ENCODE peak calls at places on chromosomes 3 and 15, in seven cellular contexts. One of them, this sample, is unnamed.

GRCh38 chr3:39971450-39972081 is 162.2 kb downstream of the MYRIP start:
- DNase-seq in GM12878: no peak
- DNase-seq in HepG2: no peak
- DNase-seq in NB4: no peak
- DNase-seq in A549: no peak
- DNase-seq in WTC11: no peak
- DNase-seq in SK-N-SH: no peak
- DNase-seq in this sample: no peak

GRCh38 chr3:195241592-195242355 is 29.2 kb downstream of the XXYLT1 start:
- DNase-seq in SK-N-SH: no peak
- DNase-seq in HepG2: no peak
- DNase-seq in WTC11: no peak
- DNase-seq in GM12878: no peak
- DNase-seq in NB4: no peak
- DNase-seq in A549: no peak
- DNase-seq in this sample: no peak

GRCh38 chr3:16270855-16271254 is 5.8 kb downstream of the OXNAD1 start:
- DNase-seq in HepG2: no peak
- DNase-seq in A549: no peak
- DNase-seq in WTC11: no peak
- DNase-seq in GM12878: no peak
- DNase-seq in NB4: no peak
- DNase-seq in SK-N-SH: no peak
- DNase-seq in this sample: no peak

GRCh38 chr15:33553157-33553556 is 242.4 kb downstream of the RYR3 start:
- DNase-seq in NB4: no peak
- DNase-seq in SK-N-SH: no peak
- DNase-seq in WTC11: no peak
- DNase-seq in A549: no peak
- DNase-seq in HepG2: no peak
- DNase-seq in GM12878: no peak
- DNase-seq in this sample: no peak

GRCh38 chr15:96564546-96564945 is 234.0 kb downstream of the NR2F2 start:
- DNase-seq in GM12878: no peak
- DNase-seq in NB4: no peak
- DNase-seq in SK-N-SH: no peak
- DNase-seq in WTC11: no peak
- DNase-seq in HepG2: no peak
- DNase-seq in A549: no peak
- DNase-seq in this sample: no peak

GRCh38 chr15:55627730-55628368 is 39.7 kb upstream of the PYGO1 start:
- DNase-seq in A549: peak; percentile 89
- DNase-seq in HepG2: peak; percentile 18
- DNase-seq in GM12878: no peak
- DNase-seq in NB4: peak; percentile 58
- DNase-seq in WTC11: peak; percentile 25
- DNase-seq in SK-N-SH: no peak
- DNase-seq in this sample: no peak

GRCh38 chr15:41231536-41231935 is 468 bp downstream of the CHP1 start:
- DNase-seq in HepG2: no peak
- DNase-seq in SK-N-SH: no peak
- DNase-seq in WTC11: no peak
- DNase-seq in A549: no peak
- DNase-seq in NB4: no peak
- DNase-seq in GM12878: no peak
- DNase-seq in this sample: no peak

GRCh38 chr3:101940521-101940992 is 91.2 kb downstream of the NFKBIZ start:
- DNase-seq in A549: no peak
- DNase-seq in HepG2: no peak
- DNase-seq in WTC11: no peak
- DNase-seq in SK-N-SH: peak; percentile 64
- DNase-seq in NB4: peak; percentile 79
- DNase-seq in GM12878: no peak
- DNase-seq in this sample: no peak

GRCh38 chr3:25542571-25543039 is 114.5 kb downstream of the RARB start:
- DNase-seq in A549: no peak
- DNase-seq in NB4: no peak
- DNase-seq in HepG2: no peak
- DNase-seq in WTC11: no peak
- DNase-seq in SK-N-SH: no peak
- DNase-seq in GM12878: no peak
- DNase-seq in this sample: no peak

GRCh38 chr15:64749999-64750657 is 25.3 kb downstream of the RBPMS2 start:
- DNase-seq in NB4: no peak
- DNase-seq in A549: peak; percentile 38
- DNase-seq in WTC11: peak; percentile 66
- DNase-seq in SK-N-SH: peak; percentile 70
- DNase-seq in HepG2: no peak
- DNase-seq in GM12878: no peak
- DNase-seq in this sample: peak; percentile 47

GRCh38 chr15:91100561-91101355 is 701 bp downstream of the SV2B start:
- DNase-seq in A549: no peak
- DNase-seq in NB4: peak; percentile 27
- DNase-seq in HepG2: no peak
- DNase-seq in SK-N-SH: peak; percentile 37
- DNase-seq in GM12878: no peak
- DNase-seq in WTC11: no peak
- DNase-seq in this sample: peak; percentile 50

GRCh38 chr3:156676467-156677119 is 2.2 kb downstream of the TIPARP start:
- DNase-seq in SK-N-SH: no peak
- DNase-seq in WTC11: no peak
- DNase-seq in GM12878: no peak
- DNase-seq in NB4: peak; percentile 32
- DNase-seq in A549: peak; percentile 15
- DNase-seq in HepG2: no peak
- DNase-seq in this sample: no peak

GRCh38 chr3:87002346-87002745 is 11.4 kb upstream of the VGLL3 start:
- DNase-seq in A549: no peak
- DNase-seq in GM12878: no peak
- DNase-seq in SK-N-SH: no peak
- DNase-seq in WTC11: no peak
- DNase-seq in HepG2: no peak
- DNase-seq in NB4: no peak
- DNase-seq in this sample: no peak

GRCh38 chr3:175983369-175983768 is 1124.2 kb downstream of the NAALADL2 start:
- DNase-seq in HepG2: no peak
- DNase-seq in GM12878: no peak
- DNase-seq in WTC11: no peak
- DNase-seq in SK-N-SH: no peak
- DNase-seq in NB4: no peak
- DNase-seq in A549: no peak
- DNase-seq in this sample: no peak

GRCh38 chr15:50820808-50821382 is 55.4 kb upstream of the SPPL2A start:
- DNase-seq in WTC11: no peak
- DNase-seq in NB4: no peak
- DNase-seq in A549: no peak
- DNase-seq in HepG2: no peak
- DNase-seq in SK-N-SH: no peak
- DNase-seq in GM12878: no peak
- DNase-seq in this sample: no peak

DNA sequence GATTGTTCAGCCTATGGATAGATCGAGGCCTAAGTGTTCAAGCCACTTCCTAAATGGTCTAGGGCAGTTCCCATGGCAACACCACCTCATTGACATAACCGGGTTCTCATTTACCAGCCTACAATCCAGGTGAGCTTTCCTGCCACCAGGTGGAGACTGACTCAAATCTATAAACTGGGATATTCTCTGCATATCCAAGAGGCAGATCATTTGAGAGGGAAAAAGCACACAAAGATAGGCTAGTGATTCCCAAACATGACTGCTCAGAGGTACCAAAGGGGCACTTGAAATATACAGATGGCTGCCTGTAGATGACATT is 141.3 kb upstream of the PROK2 start:
- DNase-seq in A549: peak; percentile 17
- DNase-seq in SK-N-SH: peak; percentile 45
- DNase-seq in GM12878: no peak
- DNase-seq in WTC11: peak; percentile 70
- DNase-seq in HepG2: peak; percentile 39
- DNase-seq in NB4: no peak
- DNase-seq in this sample: peak; percentile 43
- TF ChIP-seq MAX in A549: no peak
- TF ChIP-seq MAX in SK-N-SH: no peak
- TF ChIP-seq MAX in GM12878: no peak
- TF ChIP-seq MAX in WTC11: no peak
- TF ChIP-seq MAX in HepG2: no peak
- TF ChIP-seq MAX in NB4: no peak
- TF ChIP-seq MAX in this sample: no peak

DNA sequence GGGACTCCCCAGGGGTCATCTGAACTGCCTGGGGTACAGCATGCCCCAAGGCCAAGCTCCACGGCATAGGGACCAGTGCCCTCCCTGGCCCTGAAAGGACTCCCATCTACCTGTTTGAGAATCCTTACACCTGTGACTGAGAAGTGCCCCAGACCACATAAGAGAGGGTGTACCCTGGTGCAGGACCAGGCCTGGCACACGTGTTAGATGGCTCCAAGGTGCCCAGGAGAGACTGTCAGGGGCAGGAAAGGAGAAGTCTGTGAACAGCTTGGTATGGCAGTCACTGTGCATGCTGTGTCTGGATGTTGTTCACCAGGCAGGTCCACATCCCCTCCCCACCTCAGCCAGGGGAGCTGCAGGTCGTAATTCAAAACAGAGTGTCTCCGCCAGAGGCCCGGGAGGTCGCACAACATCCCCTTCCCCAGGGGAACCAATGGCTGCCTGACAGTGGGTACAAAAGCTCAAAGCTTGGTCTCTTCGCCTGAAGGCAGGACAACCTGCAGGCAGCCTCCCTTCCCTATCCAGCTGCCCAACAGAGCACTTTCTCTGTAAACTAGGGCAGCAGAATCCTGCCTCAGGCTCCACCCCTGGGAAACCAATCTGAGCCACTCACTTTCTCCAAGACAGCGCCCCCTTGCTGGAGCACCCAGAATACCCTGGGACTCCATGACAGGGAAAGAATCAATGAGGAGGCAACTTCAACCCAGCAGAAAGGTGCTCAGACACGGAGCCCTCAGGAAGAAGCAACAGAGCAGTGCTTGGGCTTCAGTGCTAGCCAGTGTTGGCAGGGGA is 3.9 kb downstream of the NUP210 start:
- DNase-seq in HepG2: no peak
- DNase-seq in NB4: peak; percentile 38
- DNase-seq in A549: no peak
- DNase-seq in WTC11: peak; percentile 62
- DNase-seq in SK-N-SH: no peak
- DNase-seq in GM12878: no peak
- DNase-seq in this sample: peak; percentile 63
- TF ChIP-seq MAX in HepG2: no peak
- TF ChIP-seq MAX in NB4: no peak
- TF ChIP-seq MAX in A549: no peak
- TF ChIP-seq MAX in WTC11: no peak
- TF ChIP-seq MAX in SK-N-SH: no peak
- TF ChIP-seq MAX in GM12878: no peak
- TF ChIP-seq MAX in this sample: no peak

GRCh38 chr3:146152841-146153240 is 8.1 kb downstream of the PLOD2 start:
- DNase-seq in A549: no peak
- DNase-seq in SK-N-SH: no peak
- DNase-seq in WTC11: peak; percentile 12
- DNase-seq in NB4: no peak
- DNase-seq in GM12878: no peak
- DNase-seq in HepG2: peak; percentile 67
- DNase-seq in this sample: no peak
- TF ChIP-seq MAX in A549: no peak
- TF ChIP-seq MAX in SK-N-SH: no peak
- TF ChIP-seq MAX in WTC11: no peak
- TF ChIP-seq MAX in NB4: no peak
- TF ChIP-seq MAX in GM12878: no peak
- TF ChIP-seq MAX in HepG2: no peak
- TF ChIP-seq MAX in this sample: no peak

GRCh38 chr3:20668411-20668810 is 482.4 kb upstream of the SGO1 start:
- DNase-seq in WTC11: peak; percentile 53
- DNase-seq in GM12878: no peak
- DNase-seq in HepG2: peak; percentile 2
- DNase-seq in SK-N-SH: peak; percentile 38
- DNase-seq in NB4: peak; percentile 5
- DNase-seq in A549: no peak
- DNase-seq in this sample: peak; percentile 19
- TF ChIP-seq MAX in WTC11: no peak
- TF ChIP-seq MAX in GM12878: no peak
- TF ChIP-seq MAX in HepG2: no peak
- TF ChIP-seq MAX in SK-N-SH: no peak
- TF ChIP-seq MAX in NB4: no peak
- TF ChIP-seq MAX in A549: no peak
- TF ChIP-seq MAX in this sample: no peak

GRCh38 chr15:59549339-59549807 is 62.2 kb upstream of the GCNT3 start:
- DNase-seq in NB4: no peak
- DNase-seq in GM12878: no peak
- DNase-seq in WTC11: peak; percentile 34
- DNase-seq in A549: no peak
- DNase-seq in HepG2: no peak
- DNase-seq in SK-N-SH: no peak
- DNase-seq in this sample: peak; percentile 19

GRCh38 chr15:59550520-59550919 is 61.1 kb upstream of the GCNT3 start:
- DNase-seq in GM12878: no peak
- DNase-seq in A549: no peak
- DNase-seq in HepG2: no peak
- DNase-seq in WTC11: no peak
- DNase-seq in NB4: peak; percentile 31
- DNase-seq in SK-N-SH: no peak
- DNase-seq in this sample: no peak

GRCh38 chr15:59548501-59549230 is 62.9 kb upstream of the GCNT3 start:
- DNase-seq in A549: no peak
- DNase-seq in GM12878: no peak
- DNase-seq in NB4: no peak
- DNase-seq in WTC11: no peak
- DNase-seq in SK-N-SH: no peak
- DNase-seq in HepG2: no peak
- DNase-seq in this sample: no peak

GRCh38 chr15:59549826-59550225 is 61.8 kb upstream of the GCNT3 start:
- DNase-seq in HepG2: no peak
- DNase-seq in GM12878: no peak
- DNase-seq in SK-N-SH: no peak
- DNase-seq in WTC11: no peak
- DNase-seq in NB4: no peak
- DNase-seq in A549: no peak
- DNase-seq in this sample: no peak

GRCh38 chr15:59550961-59551360 is 60.6 kb upstream of the GCNT3 start:
- DNase-seq in SK-N-SH: no peak
- DNase-seq in GM12878: no peak
- DNase-seq in NB4: peak; percentile 13
- DNase-seq in WTC11: no peak
- DNase-seq in A549: no peak
- DNase-seq in HepG2: peak; percentile 46
- DNase-seq in this sample: no peak
- TF ChIP-seq MAX in SK-N-SH: no peak
- TF ChIP-seq MAX in GM12878: no peak
- TF ChIP-seq MAX in NB4: no peak
- TF ChIP-seq MAX in WTC11: no peak
- TF ChIP-seq MAX in A549: no peak
- TF ChIP-seq MAX in HepG2: no peak
- TF ChIP-seq MAX in this sample: no peak

GRCh38 chr3:52790741-52791140 is 3.9 kb upstream of the ITIH3 start:
- DNase-seq in NB4: no peak
- DNase-seq in SK-N-SH: no peak
- DNase-seq in HepG2: no peak
- DNase-seq in A549: no peak
- DNase-seq in GM12878: no peak
- DNase-seq in WTC11: no peak
- DNase-seq in this sample: no peak
- TF ChIP-seq MAX in NB4: no peak
- TF ChIP-seq MAX in SK-N-SH: no peak
- TF ChIP-seq MAX in HepG2: no peak
- TF ChIP-seq MAX in A549: no peak
- TF ChIP-seq MAX in GM12878: no peak
- TF ChIP-seq MAX in WTC11: no peak
- TF ChIP-seq MAX in this sample: no peak

GRCh38 chr3:113552851-113553250 is 20.5 kb downstream of the SIDT1 start:
- DNase-seq in NB4: peak; percentile 36
- DNase-seq in A549: no peak
- DNase-seq in WTC11: no peak
- DNase-seq in HepG2: no peak
- DNase-seq in GM12878: no peak
- DNase-seq in SK-N-SH: no peak
- DNase-seq in this sample: no peak
- TF ChIP-seq MAX in NB4: no peak
- TF ChIP-seq MAX in A549: no peak
- TF ChIP-seq MAX in WTC11: no peak
- TF ChIP-seq MAX in HepG2: no peak
- TF ChIP-seq MAX in GM12878: no peak
- TF ChIP-seq MAX in SK-N-SH: no peak
- TF ChIP-seq MAX in this sample: no peak